ENCODE peak calls at places on chromosome 7, in four cellular contexts. O, B, P and J are unnamed samples.

GRCh38 chr7:20307119-20307518 is 23.6 kb upstream of the ITGB8 start:
- DNase-seq in O (peak; percentile 21), B (no peak), P (peak; percentile 73), J (peak; percentile 84)

GRCh38 chr7:150904342-150904909 is 52.1 kb downstream of the AOC1 start:
- DNase-seq in O (peak; percentile 24), B (no peak), P (no peak), J (peak; percentile 21)

GRCh38 chr7:126940723-126941307 is 311.9 kb downstream of the GRM8 start:
- DNase-seq in O (no peak), B (no peak), P (no peak), J (no peak)

GRCh38 chr7:82164813-82165212 is 278.8 kb downstream of the CACNA2D1 start:
- DNase-seq in O (no peak), B (no peak), P (no peak), J (peak; percentile 28)

GRCh38 chr7:138666385-138666784 is 34.8 kb downstream of the SVOPL start:
- DNase-seq in O (no peak), B (peak; percentile 54), P (no peak), J (no peak)

GRCh38 chr7:54859066-54859465 is 100.1 kb upstream of the SEC61G start:
- DNase-seq in O (no peak), B (no peak), P (no peak), J (no peak)

GRCh38 chr7:66055321-66055956 is 20.2 kb upstream of the ASL start:
- DNase-seq in O (no peak), B (no peak), P (peak; percentile 41), J (no peak)

GRCh38 chr7:1696671-1697498 is 26.8 kb downstream of the ELFN1 start:
- DNase-seq in O (peak; percentile 6), B (no peak), P (no peak), J (no peak)

GRCh38 chr7:137904826-137905225 is 58.1 kb upstream of the DGKI start:
- DNase-seq in O (no peak), B (no peak), P (no peak), J (no peak)

GRCh38 chr7:154433632-154434598 is 381.7 kb downstream of the DPP6 start:
- DNase-seq in O (no peak), B (no peak), P (no peak), J (no peak)

GRCh38 chr7:44275146-44275545 is 50.2 kb downstream of the CAMK2B start:
- DNase-seq in O (no peak), B (no peak), P (no peak), J (no peak)

GRCh38 chr7:134874407-134874806 is 95.0 kb downstream of the CALD1 start:
- DNase-seq in O (no peak), B (no peak), P (no peak), J (no peak)

GRCh38 chr7:134873253-134873652 is 93.8 kb downstream of the CALD1 start:
- DNase-seq in O (no peak), B (no peak), P (no peak), J (peak; percentile 50)

GRCh38 chr7:134878731-134879295 is 99.4 kb downstream of the CALD1 start:
- DNase-seq in O (no peak), B (peak; percentile 30), P (no peak), J (no peak)

GRCh38 chr7:134879815-134880475 is 100.5 kb downstream of the CALD1 start:
- DNase-seq in O (no peak), B (no peak), P (no peak), J (no peak)

GRCh38 chr7:134875867-134876266 is 96.4 kb downstream of the CALD1 start:
- DNase-seq in O (no peak), B (no peak), P (no peak), J (no peak)
- TF ChIP-seq MYC in O (no peak), B (no peak), P (no peak), J (no peak)

GRCh38 chr7:98294326-98294725 is 12.8 kb downstream of the BRI3 start:
- DNase-seq in O (no peak), B (no peak), P (no peak), J (no peak)
- H3K79me2 ChIP-seq in O (no peaks in the 10 kb centered on the region), B (peaks cover under 1% of the 10 kb centered on the region), P (no peaks in the 10 kb centered on the region), J (peaks cover 30% of the 10 kb centered on the region)

GRCh38 chr7:106542550-106543220 is 118.3 kb downstream of the CCDC71L start:
- DNase-seq in O (peak; percentile 89), B (peak; percentile 48), P (peak; percentile 57), J (peak; percentile 96)

GRCh38 chr7:106545275-106545674 is 115.7 kb downstream of the CCDC71L start:
- DNase-seq in O (no peak), B (no peak), P (no peak), J (no peak)

GRCh38 chr7:106538638-106539037 is 122.3 kb downstream of the CCDC71L start:
- DNase-seq in O (no peak), B (no peak), P (no peak), J (peak; percentile 98)

GRCh38 chr7:106548491-106548890 is 112.5 kb downstream of the CCDC71L start:
- DNase-seq in O (no peak), B (no peak), P (no peak), J (no peak)

DNA sequence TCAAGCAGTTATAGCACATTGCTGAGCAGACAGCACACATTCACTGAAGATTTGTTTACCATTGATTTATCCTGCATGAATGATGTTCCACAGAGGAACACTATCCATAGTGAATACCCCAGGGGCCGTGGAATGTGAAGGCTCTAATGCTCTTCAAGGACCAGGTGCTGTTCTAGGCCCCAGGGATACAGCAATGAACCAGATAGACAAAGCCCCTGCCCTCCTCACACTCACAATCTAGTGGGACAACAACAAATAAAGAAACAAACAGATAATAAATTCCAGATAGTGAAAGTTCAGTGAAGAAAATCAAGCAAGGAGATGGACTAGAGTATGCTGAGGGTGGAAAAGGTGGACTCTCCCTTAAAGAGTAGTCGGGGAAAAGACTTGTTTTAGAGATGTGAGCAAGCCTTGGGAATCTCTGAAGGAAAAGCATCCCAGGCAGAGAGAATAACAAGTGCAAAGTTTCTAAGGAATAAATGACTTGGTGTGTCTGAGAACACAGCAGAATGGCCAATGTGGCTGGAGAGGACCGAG is 117.7 kb downstream of the CCDC71L start:
- DNase-seq in O (no peak), B (no peak), P (no peak), J (no peak)
- TF ChIP-seq MYC in O (peak; percentile 16), B (no peak), P (no peak), J (no peak)

DNA sequence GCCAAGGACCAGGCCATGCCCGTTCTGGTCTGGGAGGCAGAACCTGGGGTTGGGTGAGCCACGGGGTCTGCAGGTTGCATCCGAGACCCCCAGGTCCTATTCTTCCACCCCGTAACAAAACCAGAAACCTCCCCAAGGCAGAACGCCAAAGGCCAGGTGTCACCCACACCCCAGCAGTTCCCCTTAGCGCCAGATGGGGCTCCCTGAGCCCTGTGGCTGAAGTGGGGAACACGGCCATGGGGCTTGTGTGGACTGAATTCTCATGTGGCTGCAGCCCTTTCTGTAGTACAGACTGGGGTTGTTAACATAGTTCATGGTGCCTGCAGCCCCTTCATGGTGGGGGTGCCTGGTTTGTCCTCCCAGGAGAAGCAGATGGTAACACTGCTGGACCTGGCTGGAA is 10.2 kb downstream of the BRI3 start:
- DNase-seq in O (no peak), B (no peak), P (no peak), J (no peak)
- H3K79me2 ChIP-seq in O (peaks cover 1% of the 10 kb centered on the region), B (peaks cover 8% of the 10 kb centered on the region), P (no peaks in the 10 kb centered on the region), J (peaks cover 56% of the 10 kb centered on the region)

GRCh38 chr7:80748302-80749042 is 110.0 kb downstream of the CD36 start:
- DNase-seq in O (no peak), B (no peak), P (no peak), J (peak; percentile 35)
- TF ChIP-seq MYC in O (no peak), B (no peak), P (no peak), J (no peak)

GRCh38 chr7:130901209-130901783 is 167.3 kb upstream of the KLF14 start:
- DNase-seq in O (no peak), B (no peak), P (no peak), J (no peak)

GRCh38 chr7:130904031-130904757 is 170.2 kb upstream of the KLF14 start:
- DNase-seq in O (no peak), B (peak; percentile 85), P (no peak), J (peak; percentile 96)

GRCh38 chr7:130904792-130905191 is 170.8 kb upstream of the KLF14 start:
- DNase-seq in O (no peak), B (no peak), P (no peak), J (no peak)

GRCh38 chr7:130903358-130903974 is 169.5 kb upstream of the KLF14 start:
- DNase-seq in O (peak; percentile 71), B (no peak), P (no peak), J (peak; percentile 88)

DNA sequence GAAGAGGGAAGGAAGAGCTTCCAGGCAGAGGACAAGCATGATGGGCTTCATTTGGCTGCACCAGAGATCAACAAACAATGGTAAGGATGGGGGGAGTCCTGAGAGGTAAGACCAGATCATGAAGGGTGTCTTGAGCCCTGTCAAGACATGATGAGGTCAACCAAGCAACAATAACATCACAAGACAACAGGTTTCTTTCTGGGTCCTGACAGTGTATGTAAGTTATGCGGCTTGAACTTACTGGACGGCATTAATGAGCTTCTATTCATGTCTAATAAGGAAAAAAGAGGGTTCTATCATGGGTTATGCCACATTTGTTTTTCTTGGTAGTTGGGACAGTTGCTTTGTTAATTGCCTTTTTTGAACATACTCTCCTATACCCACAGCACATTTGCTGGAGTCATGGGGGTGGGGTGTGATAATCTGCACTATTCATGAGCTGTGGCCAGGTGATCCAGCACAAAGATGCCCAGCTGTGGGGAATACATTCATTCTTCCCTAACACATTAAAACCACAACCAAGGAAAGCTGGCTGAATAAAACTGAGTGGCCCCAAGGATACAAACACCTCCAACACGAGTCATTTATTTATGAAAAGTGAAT is 168.8 kb upstream of the KLF14 start:
- DNase-seq in O (no peak), B (no peak), P (no peak), J (no peak)
- H3K79me2 ChIP-seq in O (no peaks in the 10 kb centered on the region), B (peaks cover 91% of the 10 kb centered on the region), P (peaks cover 61% of the 10 kb centered on the region), J (peaks cover 91% of the 10 kb centered on the region)

GRCh38 chr7:72336887-72337821 is 75.0 kb downstream of the CALN1 start:
- DNase-seq in O (no peak), B (no peak), P (no peak), J (no peak)

GRCh38 chr7:72334733-72335132 is 77.4 kb downstream of the CALN1 start:
- DNase-seq in O (no peak), B (no peak), P (no peak), J (no peak)

GRCh38 chr7:72335561-72336381 is 76.4 kb downstream of the CALN1 start:
- DNase-seq in O (no peak), B (no peak), P (no peak), J (no peak)

GRCh38 chr7:72336382-72336886 is 75.7 kb downstream of the CALN1 start:
- DNase-seq in O (no peak), B (no peak), P (no peak), J (no peak)

GRCh38 chr7:72337822-72338167 is 74.3 kb downstream of the CALN1 start:
- DNase-seq in O (no peak), B (no peak), P (no peak), J (no peak)
- TF ChIP-seq MYC in O (no peak), B (no peak), P (no peak), J (no peak)

DNA sequence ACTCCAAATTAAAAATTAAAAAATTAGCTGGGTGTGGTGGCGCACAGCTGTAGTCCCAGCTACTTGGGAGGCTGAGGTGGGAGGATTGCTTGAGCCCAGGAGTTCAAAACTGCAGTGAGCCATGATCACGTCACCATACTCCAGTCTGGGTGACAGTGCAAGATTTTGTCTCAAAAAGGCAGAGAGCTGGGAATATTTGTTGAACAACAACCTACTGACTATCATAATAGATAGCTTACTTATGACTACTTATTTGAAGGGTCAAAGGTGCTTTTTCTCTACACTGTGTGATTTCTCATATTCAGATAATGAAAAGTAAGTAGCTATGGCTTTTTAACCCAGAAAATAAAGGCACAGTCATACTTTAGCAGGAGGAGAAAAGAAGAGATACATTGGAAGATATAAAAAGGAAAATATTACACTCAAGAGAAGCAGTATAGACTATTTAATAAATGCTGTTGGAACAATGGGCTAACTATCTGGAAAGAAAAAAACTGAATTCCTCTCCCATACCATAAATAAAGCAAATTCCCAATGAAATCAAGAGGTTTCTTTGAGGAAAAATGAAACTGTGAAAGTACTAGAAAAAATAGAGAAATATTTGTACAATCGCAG is 6.7 kb downstream of the GSDME start:
- DNase-seq in O (no peak), B (no peak), P (no peak), J (no peak)
- H3K79me2 ChIP-seq in O (no peaks in the 10 kb centered on the region), B (no peaks in the 10 kb centered on the region), P (peaks cover 34% of the 10 kb centered on the region), J (no peaks in the 10 kb centered on the region)